ENCODE peak calls at places on chromosomes 3 and 15, in nine cellular contexts. S is bronchial epithelial cell; F is mucosa of descending colon; U is kidney epithelial cell; O is CD8-positive, alpha-beta T cell; H is lung; M is psoas muscle; Q is Peyer's patch; C is DND-41. P is an unnamed sample.

GRCh38 chr3:131480116-131480515 is 22.7 kb downstream of the MRPL3 start:
- DNase-seq in H (no peak), C (no peak), O (no peak), F (no peak), Q (no peak), S (no peak), U (no peak), M (no peak), P (no peak)

GRCh38 chr15:88284441-88285106 is 28.0 kb upstream of the NTRK3 start:
- DNase-seq in M (no peak), H (no peak), C (no peak), U (no peak), F (no peak), Q (no peak), S (no peak), O (no peak), P (no peak)

GRCh38 chr15:51403072-51403878 is 61.8 kb downstream of the GLDN start:
- DNase-seq in H (peak), S (peak), F (no peak), O (no peak), M (no peak), U (no peak), Q (no peak), C (no peak), P (no peak)

GRCh38 chr3:120420855-120421570 is 29.8 kb downstream of the FSTL1 start:
- DNase-seq in C (no peak), U (no peak), S (peak), Q (no peak), F (no peak), H (no peak), M (no peak), O (no peak), P (no peak)

GRCh38 chr3:49346797-49347251 is 7.0 kb upstream of the USP4 start:
- DNase-seq in U (no peak), C (no peak), M (no peak), O (no peak), S (peak), H (no peak), Q (no peak), F (no peak), P (no peak)

GRCh38 chr15:42772901-42773300 is 36.0 kb upstream of the CDAN1 start:
- DNase-seq in S (no peak), O (no peak), M (no peak), F (no peak), H (no peak), Q (no peak), U (no peak), C (no peak), P (no peak)

GRCh38 chr15:25954398-25954797 is 91.3 kb upstream of the ATP10A start:
- DNase-seq in Q (no peak), C (no peak), M (no peak), F (no peak), S (no peak), U (no peak), H (no peak), O (no peak), P (no peak)

GRCh38 chr15:69104050-69104750 is 56.2 kb upstream of the GLCE start:
- DNase-seq in H (no peak), M (no peak), F (no peak), Q (no peak), C (no peak), U (no peak), S (no peak), O (no peak), P (no peak)

GRCh38 chr15:44029940-44030568 is 165.0 kb downstream of the FRMD5 start:
- DNase-seq in F (no peak), S (peak), M (no peak), U (no peak), H (no peak), Q (no peak), O (no peak), C (no peak), P (no peak)

GRCh38 chr3:142888484-142889262 is at the start of gene PCOLCE2:
- DNase-seq in C (no peak), O (no peak), S (no peak), M (peak), F (peak), U (no peak), Q (no peak), H (no peak), P (no peak)

GRCh38 chr3:178170698-178171535 is 365.3 kb upstream of the KCNMB2 start:
- DNase-seq in C (no peak), U (peak), O (no peak), H (no peak), F (no peak), S (peak), M (no peak), Q (no peak), P (peak)

GRCh38 chr3:176953106-176954080 is 243.9 kb downstream of the TBL1XR1 start:
- DNase-seq in O (no peak), F (peak), S (peak), H (no peak), M (peak), U (no peak), C (no peak), Q (peak), P (peak)

GRCh38 chr3:132016061-132017041 is 18.5 kb downstream of the CPNE4 start:
- DNase-seq in S (peak), F (no peak), O (no peak), M (no peak), U (no peak), Q (no peak), H (no peak), C (no peak), P (no peak)

GRCh38 chr3:113240841-113241240 is 29.5 kb downstream of the BOC start:
- DNase-seq in O (no peak), M (no peak), C (no peak), Q (no peak), U (no peak), H (no peak), F (no peak), S (no peak), P (no peak)

GRCh38 chr3:113241292-113242033 is 30.1 kb downstream of the BOC start:
- DNase-seq in M (no peak), F (no peak), O (no peak), U (no peak), S (no peak), H (no peak), C (peak), Q (no peak), P (no peak)

GRCh38 chr3:113234688-113235260 is 23.4 kb downstream of the BOC start:
- DNase-seq in M (no peak), S (no peak), O (no peak), C (no peak), H (no peak), F (no peak), Q (no peak), U (no peak), P (no peak)

GRCh38 chr3:113242091-113242581 is 30.8 kb downstream of the BOC start:
- DNase-seq in H (no peak), F (no peak), M (no peak), O (no peak), C (no peak), U (no peak), S (no peak), Q (no peak), P (no peak)

DNA sequence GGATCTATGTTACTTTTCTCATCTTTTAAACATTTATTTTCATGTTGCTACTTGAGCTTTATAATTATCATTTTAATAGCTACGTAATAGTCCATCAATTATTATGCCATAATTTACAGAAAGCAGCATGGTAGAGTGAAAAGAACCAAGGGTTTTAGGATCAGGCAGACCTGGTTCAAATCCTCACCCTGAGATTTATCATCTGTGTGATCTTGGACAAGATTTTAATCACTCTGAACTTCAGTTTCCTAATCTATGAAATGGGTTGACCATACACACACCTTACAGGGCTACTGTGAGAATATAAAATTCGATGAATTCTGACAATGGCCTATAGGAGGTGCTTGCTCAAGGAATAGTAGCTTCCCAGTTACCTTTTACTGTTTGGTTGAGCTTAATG is 27.1 kb downstream of the BOC start:
- DNase-seq in C (no peak), Q (no peak), S (no peak), M (no peak), O (no peak), U (no peak), F (no peak), H (no peak), P (no peak)
- TF ChIP-seq CTCF in C (no peak), Q (no peak), S (no peak), M (no peak), O (no peak), U (no peak), F (no peak), H (no peak), P (no peak)

DNA sequence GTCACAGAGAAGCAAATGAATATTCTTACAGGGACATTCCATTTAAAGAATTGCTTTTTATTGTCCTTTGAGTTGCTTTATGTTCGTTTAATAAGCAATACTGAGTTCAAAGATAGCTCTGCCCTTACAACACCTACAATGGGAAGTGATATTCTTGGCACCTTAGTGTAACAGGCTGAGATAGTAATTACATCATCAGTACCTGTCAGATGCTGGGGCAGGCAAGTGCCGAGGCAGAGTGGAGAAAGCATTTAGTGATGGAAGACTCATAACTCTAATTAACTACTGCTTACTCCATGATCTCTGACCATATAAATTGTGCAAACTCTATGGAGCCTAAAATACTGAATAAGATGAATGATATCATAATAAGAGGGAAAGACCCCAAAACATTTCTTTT is 311.6 kb downstream of the MFSD1 start:
- DNase-seq in F (no peak), C (no peak), U (no peak), S (no peak), M (no peak), H (no peak), O (no peak), Q (no peak), P (no peak)
- H3K4me3 ChIP-seq in F (no peak), C (no peak), U (no peak), S (no peak), M (no peak), H (no peak), O (no peak), Q (no peak), P (no peak)

DNA sequence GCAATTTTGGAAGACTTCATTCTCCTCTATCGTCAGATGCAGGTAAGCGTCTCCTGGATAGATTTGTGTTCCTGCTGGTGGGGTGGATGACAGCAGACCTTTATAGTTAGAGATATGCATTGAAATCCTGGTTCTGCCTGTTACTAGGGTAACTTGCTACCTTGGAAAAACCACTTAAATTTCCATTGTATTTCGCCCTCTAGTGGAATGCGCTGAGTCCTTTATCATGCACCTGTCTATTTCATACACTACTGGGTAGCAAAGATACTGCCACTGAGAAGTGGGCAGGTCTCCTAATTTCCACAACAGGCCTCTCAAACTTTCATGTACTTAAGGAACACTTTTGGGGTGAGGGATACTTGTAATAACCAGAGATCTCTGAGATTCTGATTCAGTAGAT is 209.5 kb upstream of the SUCLG2 start:
- DNase-seq in H (no peak), M (no peak), Q (no peak), S (peak), C (no peak), F (no peak), O (no peak), U (no peak), P (no peak)
- TF ChIP-seq CTCF in H (no peak), M (no peak), Q (peak), S (no peak), C (peak), F (no peak), O (no peak), U (peak), P (no peak)

DNA sequence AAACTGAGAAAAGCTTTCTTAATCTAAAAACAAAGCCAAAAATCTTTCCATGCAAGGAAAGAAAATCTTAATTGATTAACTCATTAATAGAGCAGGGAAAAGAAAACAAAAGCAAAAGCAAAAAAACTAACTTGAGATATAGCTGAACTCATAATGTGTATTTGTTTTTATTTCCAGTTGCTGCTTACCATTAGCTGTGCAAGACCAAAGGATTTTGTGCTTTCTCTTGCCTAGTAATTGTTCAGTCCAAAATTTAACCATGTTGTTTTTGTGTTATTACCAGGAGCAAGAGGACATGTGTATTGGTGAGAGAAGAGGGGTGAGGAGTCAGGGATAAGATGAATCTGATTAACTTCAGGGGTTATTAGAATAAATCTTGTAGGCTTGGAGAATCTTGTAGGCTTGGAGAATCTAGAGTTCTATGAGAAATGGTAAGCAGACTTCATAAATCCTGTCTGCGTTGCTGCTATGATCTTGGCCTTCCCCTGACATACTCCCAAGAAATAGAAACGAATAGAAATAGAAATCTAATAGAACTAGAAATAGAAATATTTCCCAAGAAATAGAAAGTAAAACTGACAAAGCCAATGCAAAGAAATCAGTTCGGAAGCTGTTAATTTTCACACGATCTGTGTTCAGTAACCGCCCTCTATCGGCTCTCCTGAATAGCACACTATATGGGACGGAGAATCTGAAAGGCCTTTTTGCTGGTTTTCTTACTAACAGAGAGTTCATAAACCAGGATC is 72.6 kb upstream of the TNFSF10 start:
- DNase-seq in U (no peak), H (peak), C (peak), S (peak), Q (peak), M (no peak), O (peak), F (no peak), P (no peak)
- H3K4me3 ChIP-seq in U (peak), H (no peak), C (no peak), S (peak), Q (no peak), M (peak), O (peak), F (no peak), P (no peak)

DNA sequence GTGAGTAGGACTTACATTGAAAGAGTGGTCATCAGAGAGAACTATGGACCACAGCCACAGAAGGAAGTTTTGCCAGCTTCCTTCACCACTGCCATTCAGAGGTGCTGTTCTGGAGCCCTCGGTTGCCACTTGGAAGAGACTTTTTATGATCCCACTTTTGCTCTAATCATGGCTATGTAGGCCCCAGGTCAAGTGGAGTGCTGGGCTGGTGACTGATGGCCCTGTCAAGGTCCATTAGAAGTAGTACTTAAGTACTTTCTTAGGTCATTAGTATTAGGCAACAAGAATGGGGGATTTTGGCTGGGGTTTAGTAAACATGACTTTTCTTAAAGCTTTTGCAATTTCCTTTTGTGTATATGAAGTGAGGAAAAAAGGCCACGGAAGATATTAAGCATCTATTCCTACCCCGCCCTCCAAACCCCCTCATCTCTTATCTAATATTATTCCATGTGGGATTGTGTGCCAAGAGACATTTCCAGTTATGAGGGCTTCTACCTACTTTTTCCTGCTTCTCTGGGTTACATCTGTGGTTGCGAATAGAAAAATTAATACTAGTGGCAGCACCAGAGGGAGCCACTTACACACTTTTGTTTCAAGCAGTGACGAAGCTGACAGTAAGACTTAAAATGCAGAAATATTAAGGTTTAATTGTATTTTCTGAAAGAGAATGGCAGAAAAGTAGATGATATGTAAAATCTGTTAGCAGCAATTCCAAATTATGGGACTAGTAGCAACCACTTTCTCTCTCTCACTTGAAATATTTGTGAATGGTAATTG is 13.9 kb downstream of the NLGN1 start:
- DNase-seq in F (no peak), C (no peak), Q (no peak), U (no peak), M (no peak), O (no peak), H (peak), S (peak), P (no peak)
- TF ChIP-seq CTCF in F (no peak), C (peak), Q (no peak), U (peak), M (peak), O (no peak), H (no peak), S (peak), P (peak)

GRCh38 chr3:126578702-126579101 is 20.0 kb upstream of the C3orf22 start:
- DNase-seq in M (no peak), U (no peak), C (no peak), F (no peak), S (no peak), H (no peak), O (no peak), Q (no peak), P (no peak)

GRCh38 chr3:126581569-126581968 is 22.8 kb upstream of the C3orf22 start:
- DNase-seq in U (no peak), C (no peak), Q (no peak), F (no peak), M (no peak), O (no peak), S (no peak), H (no peak), P (no peak)

GRCh38 chr3:126577256-126577655 is 18.5 kb upstream of the C3orf22 start:
- DNase-seq in O (no peak), H (no peak), S (no peak), Q (no peak), F (no peak), C (no peak), U (no peak), M (no peak), P (no peak)

DNA sequence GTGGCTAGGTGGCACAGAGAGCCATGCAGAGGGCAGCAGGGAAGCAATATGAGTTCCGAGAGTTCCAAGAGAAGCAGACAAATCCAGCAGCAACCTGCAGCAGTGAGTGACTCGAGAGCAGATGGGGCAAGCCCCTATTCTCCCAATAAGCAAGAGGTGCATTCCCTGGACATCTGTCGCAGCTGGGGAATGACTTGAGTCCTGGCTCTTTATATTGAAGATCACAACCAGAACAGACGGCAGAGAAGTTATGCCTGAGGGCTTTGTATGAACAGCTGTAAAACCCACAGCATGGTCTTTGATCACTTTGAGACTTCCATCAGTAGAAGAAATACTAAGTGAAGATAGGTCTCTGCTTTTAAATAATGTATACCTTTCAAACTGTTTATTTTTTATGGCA is 23.6 kb upstream of the C3orf22 start:
- DNase-seq in M (no peak), C (no peak), U (no peak), Q (no peak), H (no peak), F (no peak), S (no peak), O (no peak), P (no peak)
- H3K4me3 ChIP-seq in M (no peak), C (no peak), U (no peak), Q (no peak), H (no peak), F (no peak), S (no peak), O (no peak), P (no peak)

DNA sequence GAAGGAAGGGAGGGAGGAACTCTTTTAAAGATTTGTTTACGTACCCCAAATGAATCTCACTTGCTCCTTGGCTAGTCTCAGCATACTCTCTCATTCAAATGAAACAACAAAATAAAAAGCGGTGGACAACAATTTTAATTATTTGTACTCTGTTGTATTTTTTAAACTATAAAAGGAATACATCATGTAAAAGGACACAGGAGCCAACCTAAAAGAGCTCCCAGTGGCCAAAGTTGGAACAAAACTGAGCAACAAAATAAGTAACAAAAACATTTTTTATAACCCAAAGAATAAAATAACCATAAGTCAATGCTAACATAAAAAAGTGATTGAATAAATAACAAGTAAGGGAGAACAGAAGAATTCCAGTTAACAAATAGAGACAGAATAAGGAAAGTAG is 24.4 kb upstream of the SSUH2 start:
- DNase-seq in U (no peak), Q (no peak), H (no peak), M (no peak), C (no peak), F (no peak), S (no peak), O (no peak), P (no peak)
- TF ChIP-seq CTCF in U (no peak), Q (no peak), H (no peak), M (no peak), C (no peak), F (no peak), S (no peak), O (no peak), P (no peak)

P was measured in AG04449.